ENCODE peak calls at places on chromosome 2, in four cellular contexts. V is H1, D is GM12878, H is HepG2. B is an unnamed sample.

GRCh38 chr2:100070078-100070477 is 72.3 kb downstream of the AFF3 start:
- DNase-seq in V (no peak), D (no peak), H (peak), B (no peak)

GRCh38 chr2:48799605-48800004 is 44.1 kb upstream of the LHCGR start:
- DNase-seq in V (no peak), D (no peak), H (no peak), B (no peak)

GRCh38 chr2:55888941-55889340 is 34.6 kb downstream of the EFEMP1 start:
- DNase-seq in V (no peak), D (no peak), H (no peak), B (no peak)

GRCh38 chr2:182642328-182642727 is 73.7 kb upstream of the DNAJC10 start:
- DNase-seq in V (peak), D (peak), H (peak), B (no peak)

GRCh38 chr2:150803689-150804398 is 316.4 kb upstream of the RND3 start:
- DNase-seq in V (no peak), D (no peak), H (no peak), B (no peak)

GRCh38 chr2:16196687-16197503 is 256.5 kb downstream of the MYCN start:
- DNase-seq in V (no peak), D (no peak), H (peak), B (no peak)

GRCh38 chr2:172288603-172289002 is 138.8 kb upstream of the ITGA6 start:
- DNase-seq in V (no peak), D (no peak), H (no peak), B (no peak)

GRCh38 chr2:168180914-168181313 is 66.5 kb downstream of the STK39 start:
- DNase-seq in V (no peak), D (no peak), H (peak), B (no peak)

GRCh38 chr2:84832772-84833461 is 48.0 kb downstream of the TRABD2A start:
- DNase-seq in V (no peak), D (peak), H (no peak), B (no peak)

GRCh38 chr2:184541591-184541990 is 56.7 kb upstream of the ZNF804A start:
- DNase-seq in V (no peak), D (no peak), H (no peak), B (no peak)

GRCh38 chr2:240956935-240957655 is 41.3 kb upstream of the SNED1 start:
- DNase-seq in V (peak), D (no peak), H (no peak), B (no peak)

GRCh38 chr2:223654384-223654915 is 52.3 kb upstream of the SCG2 start:
- DNase-seq in V (no peak), D (no peak), H (no peak), B (no peak)

GRCh38 chr2:123513351-123513750 is 511.7 kb upstream of the CNTNAP5 start:
- DNase-seq in V (no peak), D (no peak), H (no peak), B (no peak)

GRCh38 chr2:96527052-96527964 is 9.2 kb upstream of the ARID5A start:
- DNase-seq in V (peak), D (no peak), H (no peak), B (no peak)

GRCh38 chr2:64562148-64562784 is 38.1 kb downstream of the AFTPH start:
- DNase-seq in V (no peak), D (no peak), H (peak), B (no peak)

GRCh38 chr2:27162151-27163121 is 13.6 kb downstream of the TCF23 start:
- DNase-seq in V (no peak), D (no peak), H (peak), B (no peak)

GRCh38 chr2:26758790-26759321 is 5.2 kb upstream of the SLC35F6 start:
- DNase-seq in V (no peak), D (no peak), H (no peak), B (no peak)

GRCh38 chr2:96899084-96899735 is 29.3 kb upstream of the SEMA4C start:
- DNase-seq in V (no peak), D (no peak), H (no peak), B (no peak)

GRCh38 chr2:47697000-47697601 is 85.8 kb upstream of the MSH6 start:
- DNase-seq in V (no peak), D (peak), H (no peak), B (no peak)

GRCh38 chr2:236338495-236339184 is 74.4 kb upstream of the ASB18 start:
- DNase-seq in V (no peak), D (no peak), H (no peak), B (no peak)

GRCh38 chr2:39390126-39390692 is 46.9 kb downstream of the MAP4K3 start:
- DNase-seq in V (no peak), D (no peak), H (no peak), B (no peak)

GRCh38 chr2:57711991-57712390 is 334.6 kb upstream of the VRK2 start:
- DNase-seq in V (no peak), D (no peak), H (no peak), B (no peak)

GRCh38 chr2:217789736-217790181 is 213.0 kb downstream of the TNS1 start:
- DNase-seq in V (no peak), D (no peak), H (no peak), B (no peak)

GRCh38 chr2:217790681-217791392 is 212.0 kb downstream of the TNS1 start:
- DNase-seq in V (no peak), D (no peak), H (no peak), B (no peak)

GRCh38 chr2:217788669-217789002 is 214.2 kb downstream of the TNS1 start:
- DNase-seq in V (no peak), D (no peak), H (no peak), B (no peak)

GRCh38 chr2:217789003-217789735 is 213.6 kb downstream of the TNS1 start:
- DNase-seq in V (peak), D (no peak), H (peak), B (peak)

DNA sequence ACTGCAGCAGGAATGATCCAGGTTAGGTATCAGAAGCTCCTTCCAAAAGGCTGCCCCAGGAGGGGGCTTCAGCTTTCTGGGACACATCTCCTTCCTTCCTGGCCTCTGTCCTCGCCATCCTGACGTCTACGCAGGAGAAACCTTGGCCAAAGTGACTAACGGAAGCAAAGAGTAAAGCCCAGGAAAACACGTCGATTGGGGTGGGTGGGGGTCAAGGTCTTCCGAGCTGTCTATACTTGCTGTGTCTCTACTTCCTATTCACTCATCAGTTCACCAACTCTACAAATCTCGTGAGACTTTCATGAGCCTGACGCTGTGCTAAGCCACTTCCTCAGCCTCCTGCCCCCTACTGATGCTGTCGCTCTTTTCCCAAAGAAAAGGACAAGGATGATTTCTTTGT is 212.6 kb downstream of the TNS1 start:
- DNase-seq in V (no peak), D (no peak), H (peak), B (no peak)
- H3K4me3 ChIP-seq in V (no peak), D (peak), H (peak), B (no peak)

GRCh38 chr2:178863856-178864620 is 56.8 kb upstream of the TTN start:
- DNase-seq in V (no peak), D (no peak), H (no peak), B (no peak)
- TF ChIP-seq SUZ12 in V (no peak), D (no peak), H (no peak), B (no peak)

DNA sequence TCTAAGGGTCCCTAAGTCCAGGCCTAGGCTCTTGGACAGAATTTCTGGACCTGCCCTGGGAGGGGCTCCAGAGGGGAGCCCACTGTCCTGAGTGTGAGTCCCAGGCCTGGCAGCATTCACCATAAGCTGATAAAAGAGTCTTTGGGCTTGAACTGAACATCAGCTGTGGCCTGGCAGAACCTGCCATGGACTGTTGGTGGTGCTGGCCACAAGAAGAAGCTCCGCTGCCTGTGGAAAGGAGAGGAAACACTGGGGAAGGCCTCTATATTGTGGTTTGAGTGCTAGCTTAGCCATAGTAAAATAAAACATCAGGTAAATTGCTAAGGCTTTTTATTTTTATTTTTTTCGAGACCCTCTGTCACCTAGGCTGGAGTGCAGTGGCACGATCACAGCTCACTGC is 20.9 kb upstream of the BAZ2B start:
- DNase-seq in V (no peak), D (no peak), H (no peak), B (no peak)
- H3K4me3 ChIP-seq in V (no peak), D (no peak), H (no peak), B (no peak)

GRCh38 chr2:232857158-232857563 is 12.9 kb upstream of the SNORC start:
- DNase-seq in V (no peak), D (no peak), H (peak), B (no peak)

GRCh38 chr2:232850039-232850438 is 20.0 kb upstream of the SNORC start:
- DNase-seq in V (no peak), D (no peak), H (no peak), B (no peak)

GRCh38 chr2:232859385-232859916 is 10.6 kb upstream of the SNORC start:
- DNase-seq in V (no peak), D (no peak), H (no peak), B (no peak)

GRCh38 chr2:232852676-232853075 is 17.4 kb upstream of the SNORC start:
- DNase-seq in V (no peak), D (no peak), H (no peak), B (no peak)

DNA sequence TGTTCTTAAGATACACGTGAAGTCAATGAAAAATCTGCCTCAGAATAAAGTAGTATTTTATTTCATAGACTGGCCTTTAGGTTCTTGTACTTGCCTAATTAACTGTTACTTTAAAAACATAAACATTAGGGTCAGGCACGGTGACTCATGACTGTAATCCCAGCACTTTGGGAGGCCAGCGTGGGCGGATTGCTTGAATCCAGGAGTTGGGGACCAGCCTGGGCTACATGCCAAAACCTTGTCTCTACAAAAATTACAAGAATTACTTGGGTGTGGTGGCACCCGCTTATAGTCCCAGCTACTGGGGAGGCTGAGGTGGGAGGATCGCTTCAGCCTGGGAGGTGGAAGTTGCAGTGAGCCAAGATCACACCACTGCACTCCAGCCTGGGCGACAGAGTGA is 16.0 kb upstream of the SNORC start:
- DNase-seq in V (no peak), D (no peak), H (no peak), B (no peak)
- TF ChIP-seq SUZ12 in V (no peak), D (no peak), H (no peak), B (no peak)

GRCh38 chr2:238241970-238242369 is 2.1 kb upstream of the HES6 start:
- DNase-seq in V (no peak), D (no peak), H (no peak), B (no peak)

GRCh38 chr2:238242731-238243495 is 3.1 kb upstream of the HES6 start:
- DNase-seq in V (no peak), D (no peak), H (peak), B (no peak)

GRCh38 chr2:238239872-238240760 is at the start of gene HES6:
- DNase-seq in V (peak), D (no peak), H (peak), B (peak)

GRCh38 chr2:238239552-238239871 is 326 bp downstream of the HES6 start:
- DNase-seq in V (no peak), D (no peak), H (no peak), B (no peak)

DNA sequence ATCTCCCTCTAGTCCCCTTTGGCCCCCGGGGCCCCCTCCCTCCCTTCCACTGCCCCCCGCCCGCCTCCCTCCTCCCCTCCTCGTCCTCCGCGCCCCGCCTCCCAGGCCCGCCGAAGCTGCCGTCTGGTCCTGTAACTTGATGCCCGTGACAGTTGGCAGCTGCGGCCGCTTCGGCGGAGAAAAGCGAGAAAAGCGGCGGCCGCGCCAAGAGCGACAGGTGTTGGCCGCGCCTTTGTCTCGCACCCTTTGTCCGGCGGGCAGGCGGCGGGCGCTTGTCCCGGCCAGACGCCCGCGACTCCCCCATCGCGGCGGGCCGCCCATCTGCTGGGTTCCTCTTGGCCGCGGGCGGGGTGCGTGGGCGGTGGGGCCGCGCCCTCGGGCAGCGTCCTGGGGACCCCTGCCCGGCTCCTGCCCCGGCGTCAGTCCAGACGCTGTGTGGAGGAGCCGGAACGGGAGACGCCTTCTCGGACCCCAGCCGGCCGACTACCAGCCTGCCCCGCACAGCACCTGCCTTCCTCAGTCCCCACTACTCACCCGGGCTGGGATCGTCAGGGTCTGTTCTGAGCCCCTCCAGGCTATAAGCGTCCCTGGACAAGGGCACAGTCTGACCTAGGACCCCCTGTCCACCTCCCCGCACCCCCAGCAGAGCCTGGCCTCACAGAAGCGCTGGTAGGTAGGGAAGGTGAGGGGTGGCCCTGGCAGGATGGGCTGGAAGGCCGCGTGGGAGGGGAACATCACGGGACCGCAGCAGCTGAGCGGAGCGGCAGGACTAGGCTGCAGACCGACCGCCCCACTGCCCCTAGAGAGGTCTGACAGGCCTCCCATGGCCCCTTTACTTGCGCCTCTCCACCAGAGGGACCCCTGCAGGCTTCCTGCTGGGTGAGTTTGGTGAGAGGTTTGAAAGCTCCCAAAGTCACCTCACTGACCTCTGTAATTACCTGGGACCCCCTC is 1.2 kb upstream of the HES6 start:
- DNase-seq in V (peak), D (no peak), H (no peak), B (peak)
- H3K4me3 ChIP-seq in V (peak), D (no peak), H (no peak), B (peak)

DNA sequence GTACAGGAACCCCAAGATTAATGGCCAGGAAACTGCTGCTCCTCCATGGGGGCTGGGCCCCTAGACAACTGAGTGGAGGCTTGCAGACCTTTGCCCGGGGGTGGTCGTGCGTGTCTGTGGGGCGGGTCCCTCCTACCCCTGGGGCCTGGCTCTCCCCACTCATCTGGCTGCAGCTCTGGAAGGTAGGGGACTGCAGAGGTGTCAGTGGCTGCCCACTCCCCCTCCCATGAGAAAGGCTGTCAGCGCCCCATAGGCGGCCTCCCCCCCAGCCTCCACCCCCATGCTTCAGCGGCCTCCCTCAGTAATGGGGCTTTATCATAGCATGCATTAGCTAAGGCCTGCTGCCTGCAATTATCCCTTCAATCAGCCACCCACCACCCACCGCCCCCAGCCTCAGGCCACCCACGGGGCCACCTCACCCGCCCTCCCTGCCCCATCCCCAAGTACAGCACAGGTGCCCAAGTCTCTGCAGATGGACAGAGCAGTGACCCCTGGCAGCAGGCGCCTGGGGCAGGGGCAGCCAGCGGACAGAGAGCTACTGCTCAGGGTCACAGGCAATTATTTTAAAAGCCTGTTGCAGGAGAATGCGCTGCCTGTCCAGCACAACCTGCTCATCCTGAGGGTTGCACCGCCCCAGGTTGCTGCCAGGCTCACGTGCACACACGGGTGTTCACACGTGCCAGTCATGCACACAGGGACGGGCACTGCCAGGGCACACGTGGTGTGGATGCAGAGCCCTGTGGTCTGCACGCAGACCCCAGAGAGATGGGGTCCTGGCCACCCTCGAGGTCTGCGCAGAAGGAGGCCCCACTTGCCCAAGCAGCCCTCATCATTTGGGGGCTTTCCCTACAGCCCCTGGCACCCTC is 9.1 kb upstream of the ECEL1 start:
- DNase-seq in V (no peak), D (no peak), H (no peak), B (no peak)
- TF ChIP-seq SUZ12 in V (no peak), D (no peak), H (no peak), B (no peak)

GRCh38 chr2:3326182-3326537 is 51.5 kb downstream of the EIPR1 start:
- DNase-seq in V (no peak), D (no peak), H (no peak), B (no peak)

GRCh38 chr2:3324404-3325281 is 53.0 kb downstream of the EIPR1 start:
- DNase-seq in V (no peak), D (no peak), H (peak), B (no peak)

GRCh38 chr2:3329491-3329890 is 48.1 kb downstream of the EIPR1 start:
- DNase-seq in V (no peak), D (no peak), H (no peak), B (no peak)

GRCh38 chr2:3325458-3326181 is 52.0 kb downstream of the EIPR1 start:
- DNase-seq in V (no peak), D (no peak), H (no peak), B (no peak)

DNA sequence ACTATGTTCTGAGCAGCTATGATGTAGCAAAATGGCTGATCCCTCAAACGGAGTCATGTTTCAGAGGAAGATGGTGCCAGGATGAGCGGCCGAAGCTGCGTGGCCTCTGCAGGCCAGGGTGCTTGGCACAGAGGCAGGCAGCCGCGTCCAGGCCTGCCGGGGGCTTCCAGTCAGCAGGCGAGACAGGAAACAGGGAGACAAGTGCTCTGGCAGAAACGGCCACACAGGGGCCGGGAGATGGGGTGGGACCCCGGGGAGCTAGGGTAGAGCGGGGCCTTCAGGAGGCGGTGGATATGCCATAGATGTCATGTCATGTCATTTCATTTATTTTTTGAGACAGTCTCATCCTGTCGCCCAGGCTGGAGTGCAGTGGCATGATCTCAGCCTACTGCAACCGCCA is 50.7 kb downstream of the EIPR1 start:
- DNase-seq in V (no peak), D (no peak), H (no peak), B (no peak)
- H3K4me3 ChIP-seq in V (no peak), D (no peak), H (no peak), B (no peak)

B was measured in NT2/D1.